ENCODE peak calls at places on chromosomes 1 and 21, in nine cellular contexts. G is fibroblast of lung; Z is stomach; N is testis; E is tibial nerve; R is CD8-positive, alpha-beta T cell; F is GM12878; B is tibial artery; Y is IMR-90. C is an unnamed sample.

GRCh38 chr1:246448373-246448772 is 58.7 kb downstream of the SMYD3 start:
- DNase-seq in G (no peak), N (no peak), Z (no peak), E (no peak), R (no peak), B (no peak), F (no peak), Y (no peak), C (no peak)

GRCh38 chr1:169886422-169886821 is 7.3 kb downstream of the SCYL3 start:
- DNase-seq in Z (no peak), B (no peak), R (no peak), Y (no peak), N (no peak), F (no peak), E (no peak), G (no peak), C (no peak)

GRCh38 chr1:183090386-183091006 is 67.3 kb downstream of the LAMC1 start:
- DNase-seq in B (peak; percentile 60), N (peak; percentile 80), E (peak; percentile 32), Z (no peak), Y (peak; percentile 82), R (no peak), F (no peak), G (peak; percentile 94), C (no peak)

GRCh38 chr1:96559181-96559580 is 162.4 kb upstream of the PTBP2 start:
- DNase-seq in R (no peak), Z (no peak), G (peak; percentile 34), N (no peak), Y (peak; percentile 7), F (no peak), E (no peak), B (no peak), C (no peak)

GRCh38 chr1:1599919-1600860 is at the start of gene FNDC10:
- DNase-seq in Z (no peak), R (no peak), B (no peak), F (no peak), E (no peak), N (no peak), G (no peak), Y (no peak), C (no peak)

GRCh38 chr1:96159379-96159778 is 562.2 kb upstream of the PTBP2 start:
- DNase-seq in Y (no peak), Z (no peak), R (no peak), E (no peak), N (no peak), G (no peak), B (no peak), F (no peak), C (no peak)

GRCh38 chr1:60134706-60135105 is 61.1 kb upstream of the C1orf87 start:
- DNase-seq in F (no peak), G (no peak), N (no peak), B (no peak), R (no peak), E (no peak), Y (no peak), Z (no peak), C (no peak)

GRCh38 chr1:24965571-24965930 is 35.5 kb upstream of the RUNX3 start:
- DNase-seq in N (no peak), Z (no peak), G (no peak), B (no peak), R (no peak), F (no peak), Y (no peak), E (no peak), C (no peak)

GRCh38 chr1:31712625-31713024 is 8.8 kb upstream of the COL16A1 start:
- DNase-seq in F (no peak), N (peak; percentile 78), G (peak; percentile 63), Z (peak; percentile 73), E (peak; percentile 58), B (peak; percentile 61), R (no peak), Y (peak; percentile 86), C (peak; percentile 87)

GRCh38 chr1:210796421-210796820 is 337.5 kb downstream of the KCNH1 start:
- DNase-seq in E (no peak), F (no peak), Y (no peak), Z (no peak), N (no peak), G (no peak), B (no peak), R (no peak), C (no peak)

GRCh38 chr1:40630488-40631223 is 34.8 kb downstream of the RIMS3 start:
- DNase-seq in Z (peak; percentile 36), B (no peak), N (peak; percentile 54), R (peak; percentile 20), Y (peak; percentile 19), G (peak; percentile 16), F (no peak), E (no peak), C (no peak)

GRCh38 chr1:59742526-59742925 is 72.2 kb upstream of the HOOK1 start:
- DNase-seq in B (no peak), Y (no peak), E (no peak), G (no peak), F (no peak), N (peak; percentile 23), Z (no peak), R (no peak), C (no peak)

GRCh38 chr21:45885597-45885929 is 96.0 kb upstream of the COL6A1 start:
- DNase-seq in B (no peak), R (no peak), G (no peak), E (no peak), Y (no peak), Z (no peak), N (no peak), F (no peak), C (no peak)

GRCh38 chr21:45888361-45889009 is 93.1 kb upstream of the COL6A1 start:
- DNase-seq in Z (no peak), E (no peak), F (no peak), R (no peak), G (no peak), Y (no peak), N (no peak), B (no peak), C (peak; percentile 72)

GRCh38 chr21:45887788-45888187 is 93.8 kb upstream of the COL6A1 start:
- DNase-seq in F (no peak), B (no peak), N (no peak), Y (no peak), G (no peak), E (no peak), Z (no peak), R (no peak), C (peak; percentile 53)

GRCh38 chr21:45887121-45887611 is 94.4 kb upstream of the COL6A1 start:
- DNase-seq in E (no peak), B (no peak), Z (no peak), F (no peak), R (no peak), G (peak; percentile 50), N (no peak), Y (no peak), C (peak; percentile 49)

DNA sequence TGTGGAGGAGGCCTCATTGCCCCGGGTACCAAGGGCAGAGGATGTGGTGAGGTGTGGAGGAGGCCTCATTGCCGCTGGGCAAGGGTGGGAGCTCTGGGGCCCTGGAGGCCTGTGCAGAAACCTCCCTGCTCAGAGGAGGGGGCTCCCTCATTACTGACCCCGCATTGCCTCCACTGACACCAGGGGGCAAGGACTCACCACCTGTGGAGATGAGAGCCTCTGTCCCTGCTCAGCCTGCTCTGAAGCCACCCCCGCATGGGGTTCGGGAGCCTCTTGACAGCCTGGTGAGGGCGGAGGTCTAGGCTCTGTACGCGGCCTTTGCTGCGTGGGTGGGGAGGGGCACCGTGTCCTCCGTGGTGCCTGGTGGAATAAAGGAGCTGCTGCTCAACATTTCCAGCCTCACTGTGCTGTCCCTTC is 95.0 kb upstream of the COL6A1 start:
- DNase-seq in E (no peak), G (no peak), B (no peak), R (peak; percentile 16), N (no peak), F (no peak), Z (no peak), Y (no peak), C (peak; percentile 59)
- H3K27ac ChIP-seq in E (peak overlapping the region; percentile 71), G (no peak overlapping the region), B (peak overlapping the region; percentile 44), R (peak overlapping the region; percentile 31), N (no peak overlapping the region), F (no peak overlapping the region), Z (no peak overlapping the region), Y (no peak overlapping the region), C (no peak overlapping the region)

GRCh38 chr1:228684609-228685008 is 50.7 kb upstream of the RHOU start:
- DNase-seq in Z (no peak), N (peak; percentile 29), G (peak; percentile 17), F (no peak), E (no peak), Y (no peak), R (no peak), B (no peak), C (no peak)
- H3K4me3 ChIP-seq in Z (no peak overlapping the region), N (no peak overlapping the region), G (no peak overlapping the region), F (no peak overlapping the region), E (no peak overlapping the region), Y (no peak overlapping the region), R (no peak overlapping the region), B (no peak overlapping the region), C (no peak overlapping the region)

DNA sequence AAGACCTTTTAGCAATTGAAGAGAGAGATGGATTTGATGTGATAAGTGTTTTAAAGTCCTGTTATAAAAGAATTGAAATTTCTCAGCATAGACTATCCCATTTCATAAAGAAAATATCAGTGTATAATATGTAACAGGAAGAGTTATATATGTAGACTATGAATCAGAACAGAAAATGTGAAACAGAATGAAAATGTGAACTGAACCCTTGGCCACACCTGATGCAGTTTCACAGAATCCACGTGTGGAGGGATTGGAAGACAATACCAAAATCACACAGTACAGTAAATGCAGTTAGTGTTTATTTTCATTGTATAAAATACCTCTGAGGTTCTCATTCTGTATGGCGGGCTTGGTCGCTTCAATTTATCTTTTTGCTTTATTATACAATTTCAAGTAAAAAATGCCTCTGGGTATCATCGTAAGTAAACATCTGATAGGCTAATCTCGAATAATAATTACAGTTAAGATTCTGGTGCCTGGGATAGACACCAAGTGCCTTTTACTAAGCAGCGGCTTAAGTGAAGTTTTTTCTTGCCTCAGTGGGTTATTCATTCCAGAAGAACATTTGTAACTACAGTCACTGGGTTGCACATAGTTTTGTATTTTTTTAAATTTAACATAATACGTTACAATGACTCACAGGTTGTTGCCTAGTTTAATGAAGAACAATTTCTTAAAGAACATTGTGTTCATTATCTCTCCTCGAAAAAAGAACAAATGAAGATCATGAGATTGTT is 10.1 kb upstream of the SLAMF1 start:
- DNase-seq in R (no peak), F (no peak), Y (no peak), N (no peak), B (no peak), G (no peak), Z (no peak), E (no peak), C (no peak)
- H3K27ac ChIP-seq in R (no peak overlapping the region), F (peak overlapping the region; percentile 76), Y (no peak overlapping the region), N (no peak overlapping the region), B (no peak overlapping the region), G (no peak overlapping the region), Z (peak overlapping the region; percentile 38), E (no peak overlapping the region), C (no peak overlapping the region)

DNA sequence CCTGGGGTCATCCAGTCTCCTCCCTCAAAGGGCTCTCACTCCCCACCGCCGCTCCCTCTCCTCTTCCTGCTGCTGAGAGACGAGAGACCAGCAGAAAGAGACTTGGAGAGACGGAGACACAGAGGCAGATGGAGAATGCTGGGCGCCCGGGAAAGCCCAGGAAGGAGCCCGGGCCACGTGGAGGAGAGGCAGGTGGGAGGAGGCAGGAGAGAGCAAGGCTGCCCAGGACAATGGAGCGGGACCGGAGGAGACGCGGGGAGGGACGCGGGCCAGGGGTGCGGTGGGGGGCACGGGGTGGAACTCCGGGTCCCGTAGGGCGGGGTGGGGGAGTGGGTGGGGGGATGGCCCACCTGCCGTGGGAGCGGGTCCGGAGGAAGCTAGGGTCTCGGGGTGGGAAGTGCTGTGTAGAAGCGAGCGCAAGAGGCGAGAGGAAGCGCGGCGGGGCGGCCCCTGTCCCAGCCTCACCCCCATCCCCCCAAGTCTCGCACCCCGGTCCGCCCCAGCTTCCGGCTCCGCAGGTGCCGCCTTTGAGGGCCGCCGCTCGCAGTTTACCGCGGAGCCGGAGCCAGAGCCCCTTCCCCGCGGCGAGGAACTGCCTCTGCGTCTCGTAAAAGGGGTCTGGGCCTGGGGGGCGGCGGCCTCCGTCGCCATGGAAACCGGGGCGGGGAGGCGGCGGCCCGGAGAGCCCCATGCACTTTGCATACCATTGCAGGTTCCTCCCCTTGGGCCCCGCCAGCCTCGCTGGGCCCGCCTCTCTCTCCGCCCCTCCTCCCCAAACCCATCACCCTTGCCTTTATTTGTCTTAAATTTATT is 11.7 kb upstream of the EPHA2 start:
- DNase-seq in Z (peak; percentile 58), F (no peak), N (peak; percentile 62), G (no peak), Y (no peak), R (peak; percentile 60), B (no peak), E (no peak), C (no peak)
- H3K4me3 ChIP-seq in Z (peak overlapping the region; percentile 53), F (peak overlapping the region; percentile 57), N (peak overlapping the region; percentile 27), G (no peak overlapping the region), Y (no peak overlapping the region), R (peak overlapping the region; percentile 30), B (peak overlapping the region; percentile 59), E (peak overlapping the region; percentile 48), C (no peak overlapping the region)

C was measured in kidney.